ENCODE peak calls at places on chromosomes 4 and X, in five cellular contexts. T is ELF-1, E is T-helper 2 cell, Y is aorta, U is T-cell. I is an unnamed sample.

GRCh38 chr4:56226579-56226978 is 160.7 kb downstream of the AASDH start:
- DNase-seq in T (no peak), Y (no peak), E (no peak), U (no peak), I (no peak)

GRCh38 chr4:47731182-47731581 is 106.7 kb downstream of the CORIN start:
- DNase-seq in T (no peak), U (no peak), E (no peak), Y (no peak), I (no peak)

GRCh38 chr4:184450045-184450444 is 24.3 kb downstream of the IRF2 start:
- DNase-seq in E (no peak), T (no peak), U (no peak), Y (no peak), I (no peak)

GRCh38 chr4:110211007-110211769 is 12.8 kb upstream of the ELOVL6 start:
- DNase-seq in T (no peak), U (peak; percentile 26), E (peak; percentile 24), Y (no peak), I (peak; percentile 4)

GRCh38 chrX:117973175-117974075 is 143.2 kb downstream of the KLHL13 start:
- DNase-seq in Y (no peak), E (no peak), T (peak; percentile 26), U (no peak), I (no peak)

GRCh38 chr4:151442002-151442401 is 33.0 kb downstream of the FHIP1A start:
- DNase-seq in T (no peak), U (no peak), Y (no peak), E (no peak), I (no peak)

GRCh38 chr4:119730644-119730995 is 102.0 kb upstream of the PDE5A start:
- DNase-seq in E (no peak), U (no peak), Y (no peak), T (no peak), I (no peak)

GRCh38 chrX:78375894-78376293 is 48.5 kb upstream of the CYSLTR1 start:
- DNase-seq in T (no peak), E (no peak), Y (no peak), U (no peak), I (no peak)

GRCh38 chrX:123959281-123960063 is 2.0 kb upstream of the STAG2 start:
- DNase-seq in U (no peak), E (peak; percentile 29), Y (peak; percentile 63), T (peak; percentile 65), I (peak; percentile 2)

GRCh38 chr4:147924604-147925412 is 192.9 kb downstream of the ARHGAP10 start:
- DNase-seq in U (no peak), T (peak; percentile 51), E (no peak), Y (no peak), I (no peak)

GRCh38 chrX:41922694-41923171 is 621 bp downstream of the CASK start:
- DNase-seq in T (peak; percentile 58), Y (peak; percentile 49), U (no peak), E (peak; percentile 9), I (peak; percentile 16)

GRCh38 chrX:82961129-82961528 is 547.0 kb upstream of the POU3F4 start:
- DNase-seq in U (no peak), Y (no peak), E (no peak), T (peak; percentile 35), I (no peak)

GRCh38 chrX:38652934-38653442 is 91.6 kb downstream of the TSPAN7 start:
- DNase-seq in U (no peak), Y (no peak), E (no peak), T (no peak), I (no peak)

I was measured in T-helper 9 cell.